ENCODE peak calls at places on chromosomes 6 and 20, in eight cellular contexts. Z, U, I, B, X, K, A and D are unnamed samples.

GRCh38 chr6:75800708-75801505 is 51.9 kb downstream of the MYO6 start:
- DNase-seq in Z (no peak), U (no peak), I (no peak), B (no peak), X (no peak), K (no peak), A (no peak), D (no peak)

GRCh38 chr20:59663513-59663890 is 59.2 kb downstream of the PHACTR3 start:
- DNase-seq in Z (no peak), U (no peak), I (no peak), B (no peak), X (no peak), K (no peak), A (no peak), D (peak; percentile 39)

GRCh38 chr6:12243169-12243568 is 47.0 kb upstream of the EDN1 start:
- DNase-seq in Z (no peak), U (no peak), I (no peak), B (no peak), X (no peak), K (no peak), A (no peak), D (no peak)

GRCh38 chr6:15065603-15066002 is 180.3 kb upstream of the JARID2 start:
- DNase-seq in Z (no peak), U (peak; percentile 85), I (no peak), B (no peak), X (no peak), K (no peak), A (no peak), D (no peak)

GRCh38 chr20:36975085-36975829 is 23.7 kb upstream of the SAMHD1 start:
- DNase-seq in Z (no peak), U (no peak), I (no peak), B (no peak), X (no peak), K (no peak), A (no peak), D (no peak)

GRCh38 chr6:24504642-24505586 is 10.1 kb downstream of the ALDH5A1 start:
- DNase-seq in Z (no peak), U (no peak), I (no peak), B (peak; percentile 84), X (no peak), K (no peak), A (no peak), D (no peak)

GRCh38 chr6:103855750-103856149 is 1004.0 kb downstream of the HACE1 start:
- DNase-seq in Z (no peak), U (no peak), I (no peak), B (no peak), X (no peak), K (no peak), A (no peak), D (no peak)

GRCh38 chr6:8243462-8243861 is 141.1 kb upstream of the EEF1E1 start:
- DNase-seq in Z (no peak), U (peak; percentile 6), I (no peak), B (no peak), X (no peak), K (peak; percentile 61), A (no peak), D (no peak)

GRCh38 chr6:90078513-90079289 is 184.4 kb downstream of the GJA10 start:
- DNase-seq in Z (no peak), U (no peak), I (no peak), B (no peak), X (no peak), K (no peak), A (no peak), D (no peak)

GRCh38 chr20:59583428-59584277 is 20.7 kb upstream of the PHACTR3 start:
- DNase-seq in Z (no peak), U (no peak), I (no peak), B (no peak), X (peak; percentile 79), K (no peak), A (no peak), D (peak; percentile 84)

GRCh38 chr20:63628246-63628975 is 1.5 kb upstream of the GMEB2 start:
- DNase-seq in Z (no peak), U (peak; percentile 62), I (peak; percentile 58), B (peak; percentile 83), X (peak; percentile 71), K (no peak), A (peak; percentile 89), D (peak; percentile 85)

GRCh38 chr6:25250878-25251277 is 28.3 kb upstream of the CARMIL1 start:
- DNase-seq in Z (no peak), U (peak; percentile 46), I (no peak), B (peak; percentile 2), X (no peak), K (peak; percentile 4), A (no peak), D (no peak)

GRCh38 chr20:43843965-43844660 is 70.5 kb upstream of the TOX2 start:
- DNase-seq in Z (no peak), U (no peak), I (no peak), B (no peak), X (no peak), K (no peak), A (no peak), D (no peak)

GRCh38 chr6:28542440-28543293 is 17.0 kb downstream of the GPX5 start:
- DNase-seq in Z (peak; percentile 97), U (peak; percentile 91), I (peak; percentile 97), B (peak; percentile 83), X (peak; percentile 66), K (peak; percentile 99), A (peak; percentile 73), D (no peak)

GRCh38 chr20:9119776-9120175 is 50.9 kb downstream of the PLCB4 start:
- DNase-seq in Z (no peak), U (no peak), I (no peak), B (peak; percentile 21), X (no peak), K (no peak), A (no peak), D (peak; percentile 60)

GRCh38 chr6:168956141-168956838 is 297.4 kb downstream of the THBS2 start:
- DNase-seq in Z (no peak), U (peak; percentile 33), I (no peak), B (no peak), X (no peak), K (peak; percentile 16), A (no peak), D (no peak)

GRCh38 chr20:1964659-1965405 is 29.0 kb downstream of the PDYN start:
- DNase-seq in Z (no peak), U (no peak), I (no peak), B (no peak), X (no peak), K (peak; percentile 54), A (no peak), D (no peak)

GRCh38 chr6:48141975-48142374 is 31.0 kb upstream of the PTCHD4 start:
- DNase-seq in Z (no peak), U (no peak), I (no peak), B (no peak), X (no peak), K (no peak), A (no peak), D (no peak)

GRCh38 chr6:157563611-157564284 is 182.8 kb downstream of the ZDHHC14 start:
- DNase-seq in Z (no peak), U (no peak), I (no peak), B (no peak), X (no peak), K (no peak), A (no peak), D (no peak)

GRCh38 chr6:42177514-42178364 is 4.6 kb downstream of the GUCA1A start:
- DNase-seq in Z (peak; percentile 88), U (no peak), I (no peak), B (no peak), X (no peak), K (peak; percentile 69), A (no peak), D (no peak)

GRCh38 chr6:94005835-94006234 is 586.5 kb upstream of the EPHA7 start:
- DNase-seq in Z (no peak), U (no peak), I (no peak), B (no peak), X (no peak), K (no peak), A (no peak), D (no peak)

GRCh38 chr20:63102720-63103375 is 96.1 kb upstream of the BHLHE23 start:
- DNase-seq in Z (no peak), U (peak; percentile 6), I (no peak), B (no peak), X (peak; percentile 41), K (peak; percentile 58), A (peak; percentile 70), D (peak; percentile 80)

GRCh38 chr20:32481311-32482103 is 103.6 kb downstream of the NOL4L start:
- DNase-seq in Z (peak; percentile 42), U (no peak), I (no peak), B (no peak), X (no peak), K (peak; percentile 8), A (no peak), D (peak; percentile 46)

GRCh38 chr6:43706788-43707187 is 19.2 kb upstream of the MRPS18A start:
- DNase-seq in Z (no peak), U (peak; percentile 38), I (no peak), B (no peak), X (no peak), K (no peak), A (no peak), D (peak; percentile 71)
- H3K27ac ChIP-seq in Z (no peak overlapping the region), U (peak overlapping the region; percentile 90), I (no peak overlapping the region), B (no peak overlapping the region), X (peak overlapping the region; percentile 85), K (no peak overlapping the region), A (no peak overlapping the region), D (no peak overlapping the region)

GRCh38 chr6:166588691-166589333 is 2.3 kb upstream of the RAMACL start:
- DNase-seq in Z (peak; percentile 61), U (peak; percentile 76), I (no peak), B (no peak), X (no peak), K (no peak), A (no peak), D (no peak)

GRCh38 chr6:166589786-166590574 is 3.5 kb upstream of the RAMACL start:
- DNase-seq in Z (no peak), U (no peak), I (no peak), B (no peak), X (no peak), K (no peak), A (no peak), D (no peak)

GRCh38 chr6:166587631-166588413 is 1.3 kb upstream of the RAMACL start:
- DNase-seq in Z (no peak), U (no peak), I (no peak), B (no peak), X (no peak), K (no peak), A (no peak), D (no peak)

GRCh38 chr6:166591026-166591425 is 4.5 kb upstream of the RAMACL start:
- DNase-seq in Z (no peak), U (no peak), I (no peak), B (no peak), X (no peak), K (no peak), A (no peak), D (no peak)

GRCh38 chr6:166589334-166589731 is 2.9 kb upstream of the RAMACL start:
- DNase-seq in Z (no peak), U (no peak), I (no peak), B (no peak), X (no peak), K (no peak), A (no peak), D (no peak)
- H3K4me1 ChIP-seq in Z (no peaks in the 10 kb centered on the region), U (peaks cover 27% of the 10 kb centered on the region), I (no peaks in the 10 kb centered on the region), B (no peaks in the 10 kb centered on the region), X (no peaks in the 10 kb centered on the region), K (no peaks in the 10 kb centered on the region), A (no peaks in the 10 kb centered on the region), D (no peaks in the 10 kb centered on the region)

GRCh38 chr6:52416629-52417151 is 3.5 kb upstream of the EFHC1 start:
- DNase-seq in Z (no peak), U (peak; percentile 73), I (no peak), B (peak; percentile 52), X (no peak), K (peak; percentile 88), A (peak; percentile 40), D (no peak)
- H3K27ac ChIP-seq in Z (no peak overlapping the region), U (peak overlapping the region; percentile 38), I (peak overlapping the region; percentile 52), B (no peak overlapping the region), X (no peak overlapping the region), K (no peak overlapping the region), A (no peak overlapping the region), D (peak overlapping the region; percentile 56)

GRCh38 chr6:53349209-53349693 is 501 bp upstream of the ELOVL5 start:
- DNase-seq in Z (no peak), U (no peak), I (no peak), B (no peak), X (no peak), K (no peak), A (no peak), D (no peak)
- H3K4me1 ChIP-seq in Z (peaks cover 2% of the 10 kb centered on the region), U (peaks cover 1% of the 10 kb centered on the region), I (peaks cover 28% of the 10 kb centered on the region), B (peaks cover 20% of the 10 kb centered on the region), X (no peaks in the 10 kb centered on the region), K (peaks cover 2% of the 10 kb centered on the region), A (peaks cover 8% of the 10 kb centered on the region), D (no peaks in the 10 kb centered on the region)